ENCODE peak calls at places on chromosomes 13 and 19, in seven cellular contexts. K is testis, L is neuronal stem cell, T is PC-3, Y is right lobe of liver, R is lower lobe of right lung, I is fibroblast of lung. A is an unnamed sample. For H3K4me1, the result is how much of the 10 kb centered on the place peaks cover.

GRCh38 chr19:18460900-18461299 is 23.0 kb upstream of the ISYNA1 start:
- DNase-seq in Y (no peak), T (no peak), K (no peak), I (no peak), L (no peak), R (no peak), A (no peak)

GRCh38 chr19:5801796-5802616 is 2.9 kb upstream of the NRTN start:
- DNase-seq in Y (no peak), R (no peak), I (peak), L (peak), T (no peak), K (peak), A (no peak)

GRCh38 chr19:31380854-31381253 is 31.6 kb upstream of the TSHZ3 start:
- DNase-seq in L (no peak), I (no peak), T (no peak), R (no peak), K (no peak), Y (no peak), A (no peak)

GRCh38 chr19:3123956-3124355 is 11.9 kb upstream of the GNA15 start:
- DNase-seq in L (no peak), I (no peak), T (no peak), R (no peak), K (no peak), Y (peak), A (no peak)

GRCh38 chr13:41720839-41721561 is 239.9 kb downstream of the VWA8 start:
- DNase-seq in T (peak), I (no peak), Y (no peak), R (no peak), K (no peak), L (no peak), A (no peak)

GRCh38 chr19:39428309-39429112 is 7.2 kb downstream of the RPS16 start:
- DNase-seq in I (peak), T (no peak), K (peak), L (peak), R (peak), Y (no peak), A (peak)

GRCh38 chr13:80012281-80012680 is 328.6 kb downstream of the SPRY2 start:
- DNase-seq in Y (no peak), T (peak), L (no peak), K (peak), R (no peak), I (peak), A (peak)

GRCh38 chr13:73171926-73172325 is 113.1 kb downstream of the KLF5 start:
- DNase-seq in R (no peak), I (peak), K (no peak), L (no peak), T (peak), Y (no peak), A (no peak)

GRCh38 chr19:29672319-29672932 is 7.2 kb downstream of the PLEKHF1 start:
- DNase-seq in T (no peak), K (no peak), L (no peak), Y (no peak), I (no peak), R (no peak), A (no peak)
- H3K4me3 ChIP-seq in T (no peak), K (no peak), L (no peak), Y (no peak), I (no peak), R (no peak), A (peak)

GRCh38 chr19:4671182-4671851 is 1.2 kb upstream of the MYDGF start:
- DNase-seq in R (no peak), K (no peak), I (no peak), Y (no peak), T (no peak), L (no peak), A (no peak)
- H3K27ac ChIP-seq in R (no peak), K (no peak), I (no peak), Y (peak), T (no peak), L (peak), A (no peak)

DNA sequence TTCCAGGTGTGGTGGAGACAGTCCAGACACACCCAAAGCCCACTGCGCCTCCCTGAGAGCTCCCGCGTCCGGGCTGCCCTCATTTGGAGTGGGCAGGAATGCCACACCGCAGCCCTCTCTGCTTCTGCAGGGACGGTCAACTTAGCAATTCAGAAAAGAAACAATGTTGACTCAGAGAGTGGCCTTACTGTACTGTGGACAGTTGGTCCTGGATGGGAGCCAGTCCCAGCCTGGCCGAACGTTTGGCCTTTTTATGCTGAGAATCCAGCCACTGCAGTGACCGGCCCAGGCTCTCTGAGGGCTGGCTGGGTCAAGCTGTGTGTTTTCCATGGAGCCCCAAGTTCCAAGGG is 7.2 kb downstream of the GAS6 start:
- DNase-seq in K (peak), L (no peak), R (peak), I (peak), Y (peak), T (peak), A (no peak)
- H3K4me1 ChIP-seq in K (half or more), L (half or more), R (half or more), I (under half), Y (under half), T (under half), A (under half)

GRCh38 chr19:14440049-14440448 is 6.9 kb downstream of the PKN1 start:
- DNase-seq in I (no peak), R (peak), Y (peak), T (no peak), L (no peak), K (peak), A (peak)

GRCh38 chr19:14437578-14438140 is 4.6 kb downstream of the PKN1 start:
- DNase-seq in K (no peak), R (no peak), T (no peak), L (no peak), I (no peak), Y (no peak), A (no peak)

GRCh38 chr19:14435320-14436050 is 2.4 kb downstream of the PKN1 start:
- DNase-seq in L (no peak), Y (no peak), K (no peak), R (no peak), T (no peak), I (no peak), A (no peak)

GRCh38 chr19:14441041-14441938 is 8.2 kb downstream of the PKN1 start:
- DNase-seq in K (no peak), I (no peak), R (no peak), Y (no peak), T (no peak), L (no peak), A (no peak)

DNA sequence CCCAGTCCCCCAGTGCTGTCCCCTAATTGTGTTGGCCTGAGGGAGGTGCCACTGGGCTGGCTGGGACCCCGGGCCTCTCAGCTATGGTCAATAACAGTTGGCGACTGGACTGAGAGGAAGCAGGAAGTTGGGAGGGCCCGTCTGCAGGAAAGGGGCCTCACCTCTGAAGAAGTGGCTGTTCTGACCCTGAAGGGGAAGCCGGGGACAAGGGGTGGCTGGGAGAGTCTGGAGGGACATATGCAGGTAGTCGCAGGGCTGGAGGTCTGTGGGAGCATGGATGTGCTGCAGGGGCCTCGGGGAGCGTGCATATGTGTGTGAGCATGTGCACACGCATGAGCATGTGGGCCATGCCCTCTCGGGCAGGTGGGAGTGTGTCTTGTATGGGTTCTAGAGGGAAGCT is 5.9 kb downstream of the PKN1 start:
- DNase-seq in K (no peak), R (no peak), T (no peak), L (no peak), I (no peak), Y (no peak), A (no peak)
- H3K4me3 ChIP-seq in K (no peak), R (no peak), T (no peak), L (no peak), I (no peak), Y (no peak), A (no peak)

GRCh38 chr19:10007811-10008211 is 2.5 kb downstream of the COL5A3 start:
- DNase-seq in L (no peak), I (peak), Y (no peak), R (no peak), T (no peak), K (peak), A (no peak)

GRCh38 chr19:10010939-10011338 is 635 bp upstream of the COL5A3 start:
- DNase-seq in R (no peak), I (no peak), K (no peak), T (no peak), Y (no peak), L (no peak), A (no peak)

GRCh38 chr19:10010247-10010691 is at the start of gene COL5A3:
- DNase-seq in T (no peak), L (no peak), Y (peak), R (peak), K (peak), I (no peak), A (peak)

GRCh38 chr19:10009269-10009665 is 1.0 kb downstream of the COL5A3 start:
- DNase-seq in Y (peak), R (peak), I (peak), L (peak), K (peak), T (peak), A (no peak)

DNA sequence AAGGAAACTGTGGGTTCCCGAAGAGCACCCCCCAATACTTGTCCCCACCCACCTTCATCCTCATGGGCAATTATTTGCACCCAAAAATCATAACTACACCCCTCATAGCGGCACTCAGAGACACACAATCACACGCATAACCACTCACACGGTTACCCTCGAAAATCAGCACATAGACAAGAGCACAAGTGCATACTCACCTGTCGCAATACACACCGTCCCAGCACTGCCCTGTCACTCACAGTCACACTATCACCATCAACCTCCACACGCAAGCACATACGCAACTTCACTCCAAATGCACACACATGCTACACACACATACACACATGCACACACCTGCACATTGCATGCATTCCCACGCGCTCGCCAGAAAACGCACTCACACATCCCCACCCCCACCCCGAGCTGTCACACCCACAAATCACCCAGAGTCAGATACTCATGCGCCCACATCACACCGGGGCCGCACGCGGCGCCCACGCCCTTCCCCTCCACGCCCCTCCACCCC is 535 bp downstream of the COL5A3 start:
- DNase-seq in Y (no peak), L (no peak), K (no peak), T (no peak), I (no peak), R (no peak), A (no peak)
- H3K27ac ChIP-seq in Y (no peak), L (no peak), K (no peak), T (no peak), I (peak), R (no peak), A (no peak)

DNA sequence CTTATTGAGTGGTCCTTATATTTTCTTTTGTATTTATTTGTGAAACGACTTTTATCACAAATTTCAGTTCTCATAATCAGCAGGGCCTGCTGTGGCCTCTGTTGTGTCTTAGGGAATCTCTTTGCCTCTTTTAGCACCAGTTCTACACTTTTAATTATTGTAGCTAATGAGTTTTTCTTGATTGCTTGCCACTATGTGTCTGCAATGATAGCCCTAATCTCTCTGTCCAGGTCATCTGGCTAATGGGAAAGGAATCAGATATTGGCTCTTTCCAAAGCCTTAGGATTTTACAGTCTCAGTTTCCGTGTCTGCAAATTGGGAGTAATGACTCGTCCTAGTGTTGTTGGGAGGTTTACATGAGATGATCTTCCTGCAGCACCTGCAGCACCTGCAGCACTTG is 10.2 kb downstream of the WDFY2 start:
- DNase-seq in R (no peak), K (no peak), T (no peak), I (no peak), Y (no peak), L (no peak), A (no peak)
- H3K4me1 ChIP-seq in R (under half), K (under half), T (under half), I (under half), Y (under half), L (under half), A (under half)

A was measured in small intestine.